ENCODE peak calls at places on chromosomes 11 and 22, in ten cellular contexts. One of them, this sample, is unnamed.
A peak's percentile ranks its signal among the peaks of the same experiment; 100 is the strongest.

GRCh38 chr22:19772422-19772672 is 11.8 kb downstream of the TBX1 start:
- DNase-seq in endodermal cell: no peak
- DNase-seq in CD4-positive, alpha-beta memory T cell: no peak
- DNase-seq in heart right ventricle: no peak
- DNase-seq in HFF-Myc: no peak
- DNase-seq in pulmonary artery endothelial cell: no peak
- DNase-seq in activated effector memory CD4-positive, alpha-beta T cell treated with Interleukin-2 at 50 U/mL for 16 hours: no peak
- DNase-seq in activated CD4-positive, alpha-beta T cell treated with anti-CD3 and anti-CD28 coated beads for 24 hours: no peak
- DNase-seq in tibial nerve: no peak
- DNase-seq in NCI-H1105 treated with DMSO at 0.1 percent for 48 hours: no peak
- DNase-seq in this sample: no peak

GRCh38 chr22:50201191-50202129 is 649 bp downstream of the SELENOO start:
- DNase-seq in endodermal cell: no peak
- DNase-seq in CD4-positive, alpha-beta memory T cell: no peak
- DNase-seq in heart right ventricle: no peak
- DNase-seq in HFF-Myc: no peak
- DNase-seq in pulmonary artery endothelial cell: no peak
- DNase-seq in activated effector memory CD4-positive, alpha-beta T cell treated with Interleukin-2 at 50 U/mL for 16 hours: no peak
- DNase-seq in activated CD4-positive, alpha-beta T cell treated with anti-CD3 and anti-CD28 coated beads for 24 hours: no peak
- DNase-seq in tibial nerve: no peak
- DNase-seq in NCI-H1105 treated with DMSO at 0.1 percent for 48 hours: no peak
- DNase-seq in this sample: no peak

GRCh38 chr22:27879923-27880322 is 39.1 kb downstream of the PITPNB start:
- DNase-seq in endodermal cell: peak; percentile 69
- DNase-seq in CD4-positive, alpha-beta memory T cell: no peak
- DNase-seq in heart right ventricle: no peak
- DNase-seq in HFF-Myc: no peak
- DNase-seq in pulmonary artery endothelial cell: no peak
- DNase-seq in activated effector memory CD4-positive, alpha-beta T cell treated with Interleukin-2 at 50 U/mL for 16 hours: no peak
- DNase-seq in activated CD4-positive, alpha-beta T cell treated with anti-CD3 and anti-CD28 coated beads for 24 hours: no peak
- DNase-seq in tibial nerve: no peak
- DNase-seq in NCI-H1105 treated with DMSO at 0.1 percent for 48 hours: peak; percentile 14
- DNase-seq in this sample: peak; percentile 33

GRCh38 chr22:28333106-28333505 is 346.5 kb downstream of the TTC28 start:
- DNase-seq in endodermal cell: no peak
- DNase-seq in CD4-positive, alpha-beta memory T cell: no peak
- DNase-seq in heart right ventricle: no peak
- DNase-seq in HFF-Myc: no peak
- DNase-seq in pulmonary artery endothelial cell: no peak
- DNase-seq in activated effector memory CD4-positive, alpha-beta T cell treated with Interleukin-2 at 50 U/mL for 16 hours: no peak
- DNase-seq in activated CD4-positive, alpha-beta T cell treated with anti-CD3 and anti-CD28 coated beads for 24 hours: no peak
- DNase-seq in tibial nerve: no peak
- DNase-seq in NCI-H1105 treated with DMSO at 0.1 percent for 48 hours: peak; percentile 55
- DNase-seq in this sample: no peak

GRCh38 chr11:118998388-118998717 is 415 bp downstream of the CENATAC start:
- DNase-seq in endodermal cell: no peak
- DNase-seq in CD4-positive, alpha-beta memory T cell: no peak
- DNase-seq in heart right ventricle: no peak
- DNase-seq in HFF-Myc: no peak
- DNase-seq in pulmonary artery endothelial cell: no peak
- DNase-seq in activated effector memory CD4-positive, alpha-beta T cell treated with Interleukin-2 at 50 U/mL for 16 hours: no peak
- DNase-seq in activated CD4-positive, alpha-beta T cell treated with anti-CD3 and anti-CD28 coated beads for 24 hours: no peak
- DNase-seq in tibial nerve: no peak
- DNase-seq in NCI-H1105 treated with DMSO at 0.1 percent for 48 hours: peak; percentile 35
- DNase-seq in this sample: no peak

GRCh38 chr22:35524966-35525686 is 15.5 kb upstream of the RASD2 start:
- DNase-seq in endodermal cell: no peak
- DNase-seq in CD4-positive, alpha-beta memory T cell: no peak
- DNase-seq in heart right ventricle: peak; percentile 45
- DNase-seq in HFF-Myc: no peak
- DNase-seq in pulmonary artery endothelial cell: no peak
- DNase-seq in activated effector memory CD4-positive, alpha-beta T cell treated with Interleukin-2 at 50 U/mL for 16 hours: no peak
- DNase-seq in activated CD4-positive, alpha-beta T cell treated with anti-CD3 and anti-CD28 coated beads for 24 hours: no peak
- DNase-seq in tibial nerve: no peak
- DNase-seq in NCI-H1105 treated with DMSO at 0.1 percent for 48 hours: peak; percentile 47
- DNase-seq in this sample: no peak

GRCh38 chr11:2419638-2420501 is 19.3 kb downstream of the TSSC4 start:
- DNase-seq in endodermal cell: peak; percentile 92
- DNase-seq in CD4-positive, alpha-beta memory T cell: peak; percentile 40
- DNase-seq in heart right ventricle: peak; percentile 82
- DNase-seq in HFF-Myc: no peak
- DNase-seq in pulmonary artery endothelial cell: peak; percentile 40
- DNase-seq in activated effector memory CD4-positive, alpha-beta T cell treated with Interleukin-2 at 50 U/mL for 16 hours: peak; percentile 31
- DNase-seq in activated CD4-positive, alpha-beta T cell treated with anti-CD3 and anti-CD28 coated beads for 24 hours: peak; percentile 53
- DNase-seq in tibial nerve: peak; percentile 78
- DNase-seq in NCI-H1105 treated with DMSO at 0.1 percent for 48 hours: no peak
- DNase-seq in this sample: peak; percentile 34

GRCh38 chr11:100841711-100842407 is 154.8 kb downstream of the ARHGAP42 start:
- DNase-seq in endodermal cell: no peak
- DNase-seq in CD4-positive, alpha-beta memory T cell: no peak
- DNase-seq in heart right ventricle: no peak
- DNase-seq in HFF-Myc: no peak
- DNase-seq in pulmonary artery endothelial cell: no peak
- DNase-seq in activated effector memory CD4-positive, alpha-beta T cell treated with Interleukin-2 at 50 U/mL for 16 hours: no peak
- DNase-seq in activated CD4-positive, alpha-beta T cell treated with anti-CD3 and anti-CD28 coated beads for 24 hours: no peak
- DNase-seq in tibial nerve: no peak
- DNase-seq in NCI-H1105 treated with DMSO at 0.1 percent for 48 hours: no peak
- DNase-seq in this sample: no peak

GRCh38 chr11:73397468-73398131 is 21.4 kb downstream of the RELT start:
- DNase-seq in endodermal cell: peak; percentile 45
- DNase-seq in CD4-positive, alpha-beta memory T cell: no peak
- DNase-seq in heart right ventricle: no peak
- DNase-seq in HFF-Myc: no peak
- DNase-seq in pulmonary artery endothelial cell: no peak
- DNase-seq in activated effector memory CD4-positive, alpha-beta T cell treated with Interleukin-2 at 50 U/mL for 16 hours: no peak
- DNase-seq in activated CD4-positive, alpha-beta T cell treated with anti-CD3 and anti-CD28 coated beads for 24 hours: no peak
- DNase-seq in tibial nerve: no peak
- DNase-seq in NCI-H1105 treated with DMSO at 0.1 percent for 48 hours: no peak
- DNase-seq in this sample: no peak

GRCh38 chr11:128465946-128466688 is 121.2 kb downstream of the ETS1 start:
- DNase-seq in endodermal cell: no peak
- DNase-seq in CD4-positive, alpha-beta memory T cell: no peak
- DNase-seq in heart right ventricle: peak; percentile 43
- DNase-seq in HFF-Myc: no peak
- DNase-seq in pulmonary artery endothelial cell: no peak
- DNase-seq in activated effector memory CD4-positive, alpha-beta T cell treated with Interleukin-2 at 50 U/mL for 16 hours: no peak
- DNase-seq in activated CD4-positive, alpha-beta T cell treated with anti-CD3 and anti-CD28 coated beads for 24 hours: no peak
- DNase-seq in tibial nerve: no peak
- DNase-seq in NCI-H1105 treated with DMSO at 0.1 percent for 48 hours: no peak
- DNase-seq in this sample: no peak

GRCh38 chr22:49613871-49614270 is 213.8 kb downstream of the BRD1 start:
- DNase-seq in endodermal cell: no peak
- DNase-seq in CD4-positive, alpha-beta memory T cell: no peak
- DNase-seq in heart right ventricle: no peak
- DNase-seq in HFF-Myc: no peak
- DNase-seq in pulmonary artery endothelial cell: no peak
- DNase-seq in activated effector memory CD4-positive, alpha-beta T cell treated with Interleukin-2 at 50 U/mL for 16 hours: no peak
- DNase-seq in activated CD4-positive, alpha-beta T cell treated with anti-CD3 and anti-CD28 coated beads for 24 hours: no peak
- DNase-seq in tibial nerve: no peak
- DNase-seq in NCI-H1105 treated with DMSO at 0.1 percent for 48 hours: no peak
- DNase-seq in this sample: no peak

GRCh38 chr11:29781268-29781667 is 235.6 kb downstream of the KCNA4 start:
- DNase-seq in endodermal cell: no peak
- DNase-seq in CD4-positive, alpha-beta memory T cell: no peak
- DNase-seq in heart right ventricle: peak; percentile 40
- DNase-seq in HFF-Myc: no peak
- DNase-seq in pulmonary artery endothelial cell: no peak
- DNase-seq in activated effector memory CD4-positive, alpha-beta T cell treated with Interleukin-2 at 50 U/mL for 16 hours: no peak
- DNase-seq in activated CD4-positive, alpha-beta T cell treated with anti-CD3 and anti-CD28 coated beads for 24 hours: no peak
- DNase-seq in tibial nerve: no peak
- DNase-seq in NCI-H1105 treated with DMSO at 0.1 percent for 48 hours: no peak
- DNase-seq in this sample: no peak

GRCh38 chr22:49571326-49571725 is 256.3 kb downstream of the BRD1 start:
- DNase-seq in endodermal cell: peak; percentile 27
- DNase-seq in CD4-positive, alpha-beta memory T cell: no peak
- DNase-seq in heart right ventricle: no peak
- DNase-seq in HFF-Myc: no peak
- DNase-seq in pulmonary artery endothelial cell: no peak
- DNase-seq in activated effector memory CD4-positive, alpha-beta T cell treated with Interleukin-2 at 50 U/mL for 16 hours: no peak
- DNase-seq in activated CD4-positive, alpha-beta T cell treated with anti-CD3 and anti-CD28 coated beads for 24 hours: no peak
- DNase-seq in tibial nerve: no peak
- DNase-seq in NCI-H1105 treated with DMSO at 0.1 percent for 48 hours: no peak
- DNase-seq in this sample: no peak

GRCh38 chr11:86761978-86762377 is 38.4 kb upstream of the PRSS23 start:
- DNase-seq in endodermal cell: no peak
- DNase-seq in CD4-positive, alpha-beta memory T cell: no peak
- DNase-seq in heart right ventricle: no peak
- DNase-seq in HFF-Myc: no peak
- DNase-seq in pulmonary artery endothelial cell: no peak
- DNase-seq in activated effector memory CD4-positive, alpha-beta T cell treated with Interleukin-2 at 50 U/mL for 16 hours: no peak
- DNase-seq in activated CD4-positive, alpha-beta T cell treated with anti-CD3 and anti-CD28 coated beads for 24 hours: no peak
- DNase-seq in tibial nerve: no peak
- DNase-seq in NCI-H1105 treated with DMSO at 0.1 percent for 48 hours: no peak
- DNase-seq in this sample: no peak

GRCh38 chr11:96213500-96213899 is 129.5 kb downstream of the MAML2 start:
- DNase-seq in endodermal cell: no peak
- DNase-seq in CD4-positive, alpha-beta memory T cell: no peak
- DNase-seq in heart right ventricle: no peak
- DNase-seq in HFF-Myc: no peak
- DNase-seq in pulmonary artery endothelial cell: no peak
- DNase-seq in activated effector memory CD4-positive, alpha-beta T cell treated with Interleukin-2 at 50 U/mL for 16 hours: no peak
- DNase-seq in activated CD4-positive, alpha-beta T cell treated with anti-CD3 and anti-CD28 coated beads for 24 hours: no peak
- DNase-seq in tibial nerve: no peak
- DNase-seq in NCI-H1105 treated with DMSO at 0.1 percent for 48 hours: no peak
- DNase-seq in this sample: no peak

GRCh38 chr11:123630126-123630531 is 24.3 kb downstream of the SCN3B start:
- DNase-seq in endodermal cell: no peak
- DNase-seq in CD4-positive, alpha-beta memory T cell: no peak
- DNase-seq in heart right ventricle: no peak
- DNase-seq in HFF-Myc: no peak
- DNase-seq in pulmonary artery endothelial cell: no peak
- DNase-seq in activated effector memory CD4-positive, alpha-beta T cell treated with Interleukin-2 at 50 U/mL for 16 hours: no peak
- DNase-seq in activated CD4-positive, alpha-beta T cell treated with anti-CD3 and anti-CD28 coated beads for 24 hours: no peak
- DNase-seq in tibial nerve: no peak
- DNase-seq in NCI-H1105 treated with DMSO at 0.1 percent for 48 hours: no peak
- DNase-seq in this sample: no peak

GRCh38 chr11:104846216-104846615 is 52.0 kb downstream of the CASP12 start:
- DNase-seq in endodermal cell: no peak
- DNase-seq in CD4-positive, alpha-beta memory T cell: no peak
- DNase-seq in heart right ventricle: no peak
- DNase-seq in HFF-Myc: no peak
- DNase-seq in pulmonary artery endothelial cell: no peak
- DNase-seq in activated effector memory CD4-positive, alpha-beta T cell treated with Interleukin-2 at 50 U/mL for 16 hours: no peak
- DNase-seq in activated CD4-positive, alpha-beta T cell treated with anti-CD3 and anti-CD28 coated beads for 24 hours: no peak
- DNase-seq in tibial nerve: no peak
- DNase-seq in NCI-H1105 treated with DMSO at 0.1 percent for 48 hours: no peak
- DNase-seq in this sample: no peak

GRCh38 chr22:46142548-46143490 is 7.5 kb upstream of the PPARA start:
- DNase-seq in endodermal cell: peak; percentile 35
- DNase-seq in CD4-positive, alpha-beta memory T cell: no peak
- DNase-seq in heart right ventricle: peak; percentile 23
- DNase-seq in HFF-Myc: no peak
- DNase-seq in pulmonary artery endothelial cell: no peak
- DNase-seq in activated effector memory CD4-positive, alpha-beta T cell treated with Interleukin-2 at 50 U/mL for 16 hours: no peak
- DNase-seq in activated CD4-positive, alpha-beta T cell treated with anti-CD3 and anti-CD28 coated beads for 24 hours: no peak
- DNase-seq in tibial nerve: no peak
- DNase-seq in NCI-H1105 treated with DMSO at 0.1 percent for 48 hours: no peak
- DNase-seq in this sample: no peak

GRCh38 chr22:37454857-37455686 is 27.8 kb upstream of the ELFN2 start:
- DNase-seq in endodermal cell: peak; percentile 51
- DNase-seq in CD4-positive, alpha-beta memory T cell: no peak
- DNase-seq in heart right ventricle: no peak
- DNase-seq in HFF-Myc: no peak
- DNase-seq in pulmonary artery endothelial cell: peak; percentile 66
- DNase-seq in activated effector memory CD4-positive, alpha-beta T cell treated with Interleukin-2 at 50 U/mL for 16 hours: no peak
- DNase-seq in activated CD4-positive, alpha-beta T cell treated with anti-CD3 and anti-CD28 coated beads for 24 hours: no peak
- DNase-seq in tibial nerve: no peak
- DNase-seq in NCI-H1105 treated with DMSO at 0.1 percent for 48 hours: no peak
- DNase-seq in this sample: peak; percentile 52

GRCh38 chr11:108895579-108896480 is 231.0 kb downstream of the DDX10 start:
- DNase-seq in endodermal cell: no peak
- DNase-seq in CD4-positive, alpha-beta memory T cell: no peak
- DNase-seq in heart right ventricle: no peak
- DNase-seq in HFF-Myc: peak; percentile 53
- DNase-seq in pulmonary artery endothelial cell: no peak
- DNase-seq in activated effector memory CD4-positive, alpha-beta T cell treated with Interleukin-2 at 50 U/mL for 16 hours: no peak
- DNase-seq in activated CD4-positive, alpha-beta T cell treated with anti-CD3 and anti-CD28 coated beads for 24 hours: no peak
- DNase-seq in tibial nerve: no peak
- DNase-seq in NCI-H1105 treated with DMSO at 0.1 percent for 48 hours: no peak
- DNase-seq in this sample: no peak

GRCh38 chr11:27201454-27202302 is 161.1 kb downstream of the BBOX1 start:
- DNase-seq in endodermal cell: peak; percentile 54
- DNase-seq in CD4-positive, alpha-beta memory T cell: no peak
- DNase-seq in heart right ventricle: peak; percentile 46
- DNase-seq in HFF-Myc: peak; percentile 89
- DNase-seq in pulmonary artery endothelial cell: no peak
- DNase-seq in activated effector memory CD4-positive, alpha-beta T cell treated with Interleukin-2 at 50 U/mL for 16 hours: no peak
- DNase-seq in activated CD4-positive, alpha-beta T cell treated with anti-CD3 and anti-CD28 coated beads for 24 hours: no peak
- DNase-seq in tibial nerve: peak; percentile 77
- DNase-seq in NCI-H1105 treated with DMSO at 0.1 percent for 48 hours: peak; percentile 91
- DNase-seq in this sample: no peak

GRCh38 chr11:58513747-58514367 is 6.0 kb upstream of the OR5B21 start:
- DNase-seq in endodermal cell: peak; percentile 88
- DNase-seq in CD4-positive, alpha-beta memory T cell: no peak
- DNase-seq in heart right ventricle: no peak
- DNase-seq in HFF-Myc: peak; percentile 27
- DNase-seq in pulmonary artery endothelial cell: peak; percentile 32
- DNase-seq in activated effector memory CD4-positive, alpha-beta T cell treated with Interleukin-2 at 50 U/mL for 16 hours: no peak
- DNase-seq in activated CD4-positive, alpha-beta T cell treated with anti-CD3 and anti-CD28 coated beads for 24 hours: no peak
- DNase-seq in tibial nerve: peak; percentile 32
- DNase-seq in NCI-H1105 treated with DMSO at 0.1 percent for 48 hours: peak; percentile 55
- DNase-seq in this sample: peak; percentile 44

GRCh38 chr11:94203070-94203469 is 74.4 kb downstream of the PANX1 start:
- DNase-seq in endodermal cell: no peak
- DNase-seq in CD4-positive, alpha-beta memory T cell: no peak
- DNase-seq in heart right ventricle: no peak
- DNase-seq in HFF-Myc: no peak
- DNase-seq in pulmonary artery endothelial cell: no peak
- DNase-seq in activated effector memory CD4-positive, alpha-beta T cell treated with Interleukin-2 at 50 U/mL for 16 hours: no peak
- DNase-seq in activated CD4-positive, alpha-beta T cell treated with anti-CD3 and anti-CD28 coated beads for 24 hours: no peak
- DNase-seq in tibial nerve: no peak
- DNase-seq in NCI-H1105 treated with DMSO at 0.1 percent for 48 hours: no peak
- DNase-seq in this sample: no peak

GRCh38 chr11:7250166-7250565 is 1.5 kb upstream of the SYT9 start:
- DNase-seq in endodermal cell: no peak
- DNase-seq in CD4-positive, alpha-beta memory T cell: no peak
- DNase-seq in heart right ventricle: no peak
- DNase-seq in HFF-Myc: no peak
- DNase-seq in pulmonary artery endothelial cell: no peak
- DNase-seq in activated effector memory CD4-positive, alpha-beta T cell treated with Interleukin-2 at 50 U/mL for 16 hours: no peak
- DNase-seq in activated CD4-positive, alpha-beta T cell treated with anti-CD3 and anti-CD28 coated beads for 24 hours: no peak
- DNase-seq in tibial nerve: no peak
- DNase-seq in NCI-H1105 treated with DMSO at 0.1 percent for 48 hours: no peak
- DNase-seq in this sample: no peak

GRCh38 chr22:22345781-22346180 is 101.2 kb downstream of the VPREB1 start:
- DNase-seq in endodermal cell: no peak
- DNase-seq in CD4-positive, alpha-beta memory T cell: no peak
- DNase-seq in heart right ventricle: no peak
- DNase-seq in HFF-Myc: no peak
- DNase-seq in pulmonary artery endothelial cell: no peak
- DNase-seq in activated effector memory CD4-positive, alpha-beta T cell treated with Interleukin-2 at 50 U/mL for 16 hours: no peak
- DNase-seq in activated CD4-positive, alpha-beta T cell treated with anti-CD3 and anti-CD28 coated beads for 24 hours: no peak
- DNase-seq in tibial nerve: no peak
- DNase-seq in NCI-H1105 treated with DMSO at 0.1 percent for 48 hours: no peak
- DNase-seq in this sample: no peak

GRCh38 chr11:27233654-27234042 is 129.4 kb downstream of the CCDC34 start:
- DNase-seq in endodermal cell: no peak
- DNase-seq in CD4-positive, alpha-beta memory T cell: no peak
- DNase-seq in heart right ventricle: no peak
- DNase-seq in HFF-Myc: no peak
- DNase-seq in pulmonary artery endothelial cell: no peak
- DNase-seq in activated effector memory CD4-positive, alpha-beta T cell treated with Interleukin-2 at 50 U/mL for 16 hours: no peak
- DNase-seq in activated CD4-positive, alpha-beta T cell treated with anti-CD3 and anti-CD28 coated beads for 24 hours: no peak
- DNase-seq in tibial nerve: no peak
- DNase-seq in NCI-H1105 treated with DMSO at 0.1 percent for 48 hours: no peak
- DNase-seq in this sample: no peak

GRCh38 chr22:35172452-35172851 is 84.8 kb upstream of the HMGXB4 start:
- DNase-seq in endodermal cell: no peak
- DNase-seq in CD4-positive, alpha-beta memory T cell: no peak
- DNase-seq in heart right ventricle: no peak
- DNase-seq in HFF-Myc: no peak
- DNase-seq in pulmonary artery endothelial cell: no peak
- DNase-seq in activated effector memory CD4-positive, alpha-beta T cell treated with Interleukin-2 at 50 U/mL for 16 hours: no peak
- DNase-seq in activated CD4-positive, alpha-beta T cell treated with anti-CD3 and anti-CD28 coated beads for 24 hours: no peak
- DNase-seq in tibial nerve: no peak
- DNase-seq in NCI-H1105 treated with DMSO at 0.1 percent for 48 hours: peak; percentile 91
- DNase-seq in this sample: no peak

This sample was measured in glomerular endothelial cell.